ENCODE peak calls at places on chromosomes 13 and 19, in four cellular contexts. H is SK-N-SH, N is trophoblast cell, O is neural progenitor cell. G is an unnamed sample.
A peak's percentile ranks its signal among the peaks of the same experiment; 100 is the strongest.

GRCh38 chr13:94617389-94618000 is 15.8 kb downstream of the GPR180 start:
- DNase-seq in H (peak; percentile 32), N (peak; percentile 60), O (no peak), G (peak; percentile 47)

GRCh38 chr13:40221460-40222201 is 444.8 kb downstream of the FOXO1 start:
- DNase-seq in H (no peak), N (peak; percentile 61), O (no peak), G (peak; percentile 90)

GRCh38 chr13:97306646-97307045 is 84.5 kb downstream of the MBNL2 start:
- DNase-seq in H (no peak), N (peak; percentile 56), O (no peak), G (no peak)

GRCh38 chr13:75480691-75481175 is 1.2 kb downstream of the TBC1D4 start:
- DNase-seq in H (peak; percentile 73), N (peak; percentile 96), O (peak; percentile 65), G (peak; percentile 63)

GRCh38 chr19:17303940-17304267 is 679 bp upstream of the ABHD8 start:
- DNase-seq in H (no peak), N (no peak), O (no peak), G (no peak)

GRCh38 chr13:72284791-72285190 is 417.8 kb upstream of the DACH1 start:
- DNase-seq in H (no peak), N (no peak), O (no peak), G (no peak)

GRCh38 chr13:94332360-94333040 is 147.0 kb downstream of the DCT start:
- DNase-seq in H (no peak), N (no peak), O (no peak), G (no peak)

GRCh38 chr19:53994811-53995210 is 3.4 kb downstream of the CACNG6 start:
- DNase-seq in H (no peak), N (no peak), O (no peak), G (no peak)

GRCh38 chr19:47471733-47472457 is at the start of gene SLC8A2:
- DNase-seq in H (peak; percentile 99), N (peak; percentile 40), O (peak; percentile 97), G (peak; percentile 74)

GRCh38 chr19:13906525-13906904 is 514 bp downstream of the CC2D1A start:
- DNase-seq in H (peak; percentile 56), N (peak; percentile 4), O (no peak), G (no peak)
- H2AFZ ChIP-seq in H (peak overlapping the region; percentile 91), N (peak overlapping the region; percentile 95), O (peak overlapping the region; percentile 85), G (no peak overlapping the region)

DNA sequence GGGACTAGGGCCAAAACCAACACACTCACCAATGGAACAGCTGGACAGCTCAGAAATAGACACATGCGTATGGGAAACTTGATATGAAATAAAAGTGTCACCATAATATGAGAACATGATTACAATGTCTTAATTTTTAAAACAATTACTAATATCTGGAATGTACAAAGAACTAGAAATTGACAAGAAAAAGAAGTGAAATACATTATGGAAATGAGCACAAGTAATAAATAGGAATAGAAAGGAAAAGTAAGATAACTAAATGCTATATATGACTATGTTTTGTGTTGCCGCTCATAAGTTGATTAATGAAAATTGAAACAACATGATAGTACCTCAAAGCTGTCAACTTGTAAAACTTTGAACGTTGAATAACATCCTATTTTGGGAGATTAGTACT is 801.1 kb downstream of the SLITRK5 start:
- DNase-seq in H (no peak), N (no peak), O (no peak), G (no peak)
- H2AFZ ChIP-seq in H (no peak overlapping the region), N (no peak overlapping the region), O (no peak overlapping the region), G (no peak overlapping the region)

GRCh38 chr13:89550842-89551422 is 1796.6 kb upstream of the MIR17HG start:
- DNase-seq in H (no peak), N (peak; percentile 20), O (no peak), G (peak; percentile 74)

GRCh38 chr13:89554801-89555200 is 1792.7 kb upstream of the MIR17HG start:
- DNase-seq in H (no peak), N (peak; percentile 16), O (no peak), G (no peak)
- H2AFZ ChIP-seq in H (peak overlapping the region; percentile 53), N (no peak overlapping the region), O (no peak overlapping the region), G (no peak overlapping the region)

GRCh38 chr19:14116525-14116917 is 1.0 kb downstream of the PRKACA start:
- DNase-seq in H (no peak), N (no peak), O (no peak), G (no peak)
- H2AFZ ChIP-seq in H (no peak overlapping the region), N (no peak overlapping the region), O (no peak overlapping the region), G (no peak overlapping the region)

GRCh38 chr19:703651-704446 is 4.9 kb upstream of the PALM start:
- DNase-seq in H (peak; percentile 97), N (peak; percentile 55), O (peak; percentile 86), G (no peak)

GRCh38 chr19:709196-709964 is 645 bp downstream of the PALM start:
- DNase-seq in H (peak; percentile 71), N (no peak), O (peak; percentile 55), G (no peak)

GRCh38 chr19:703329-703650 is 5.4 kb upstream of the PALM start:
- DNase-seq in H (no peak), N (no peak), O (no peak), G (no peak)

GRCh38 chr19:708154-709141 is at the start of gene PALM:
- DNase-seq in H (peak; percentile 90), N (no peak), O (peak; percentile 80), G (no peak)

GRCh38 chr19:704447-704741 is 4.3 kb upstream of the PALM start:
- DNase-seq in H (no peak), N (no peak), O (no peak), G (no peak)
- H2AFZ ChIP-seq in H (no peak overlapping the region), N (no peak overlapping the region), O (peak overlapping the region; percentile 60), G (no peak overlapping the region)

DNA sequence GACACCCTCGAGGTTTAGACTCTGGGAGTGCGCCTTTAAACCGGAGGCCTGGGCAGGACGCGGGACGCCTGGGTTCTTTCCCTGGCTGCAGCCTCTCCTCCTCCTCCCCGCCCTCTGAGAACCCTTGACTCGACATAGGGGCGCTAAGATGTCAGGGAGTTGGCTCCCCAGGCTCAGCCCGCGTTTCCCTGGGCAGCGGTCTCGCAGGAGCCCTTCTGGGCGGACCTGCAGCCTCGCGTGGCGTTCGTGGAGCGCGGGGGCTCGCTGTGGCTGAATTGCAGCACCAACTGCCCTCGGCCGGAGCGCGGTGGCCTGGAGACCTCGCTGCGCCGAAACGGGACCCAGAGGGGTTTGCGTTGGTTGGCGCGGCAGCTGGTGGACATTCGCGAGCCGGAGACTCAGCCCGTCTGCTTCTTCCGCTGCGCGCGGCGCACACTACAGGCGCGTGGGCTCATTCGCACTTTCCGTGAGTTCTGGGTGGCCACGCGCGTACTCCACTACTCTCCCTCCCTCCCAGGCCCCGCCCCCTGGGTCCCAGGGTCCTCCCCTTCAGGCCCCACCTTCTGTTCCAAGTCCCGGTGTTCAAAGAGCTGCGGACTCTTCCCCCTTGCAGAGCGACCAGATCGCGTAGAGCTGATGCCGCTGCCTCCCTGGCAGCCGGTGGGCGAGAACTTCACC is 1.3 kb downstream of the ICAM5 start:
- DNase-seq in H (peak; percentile 70), N (peak; percentile 51), O (peak; percentile 65), G (peak; percentile 40)
- H2AFZ ChIP-seq in H (peak overlapping the region; percentile 61), N (no peak overlapping the region), O (peak overlapping the region; percentile 68), G (peak overlapping the region; percentile 21)

G was measured in fibroblast of lung.